ENCODE peak calls at places on chromosome 12, in four cellular contexts. J, M, Q and A are unnamed samples.

GRCh38 chr12:96015672-96016071 is 19.5 kb upstream of the HAL start:
- DNase-seq in J (peak), M (no peak), Q (no peak), A (peak)

GRCh38 chr12:34404377-34405285 is 382.3 kb downstream of the ALG10 start:
- DNase-seq in J (no peak), M (no peak), Q (no peak), A (no peak)

GRCh38 chr12:98126637-98127335 is 388.6 kb upstream of the TMPO start:
- DNase-seq in J (no peak), M (no peak), Q (peak), A (no peak)

GRCh38 chr12:13465641-13466040 is 269.1 kb downstream of the EMP1 start:
- DNase-seq in J (no peak), M (no peak), Q (no peak), A (no peak)

GRCh38 chr12:20270557-20270956 is 97.8 kb upstream of the PDE3A start:
- DNase-seq in J (no peak), M (no peak), Q (no peak), A (no peak)

GRCh38 chr12:24244801-24245200 is 295.3 kb upstream of the SOX5 start:
- DNase-seq in J (no peak), M (no peak), Q (no peak), A (no peak)

GRCh38 chr12:132021031-132021871 is 71.5 kb downstream of the EP400 start:
- DNase-seq in J (no peak), M (no peak), Q (no peak), A (no peak)

GRCh38 chr12:15590180-15590826 is 198.9 kb downstream of the EPS8 start:
- DNase-seq in J (peak), M (peak), Q (peak), A (peak)

GRCh38 chr12:34526946-34527345 is 504.6 kb downstream of the ALG10 start:
- DNase-seq in J (no peak), M (no peak), Q (no peak), A (no peak)

GRCh38 chr12:85920324-85920947 is 46.3 kb downstream of the NTS start:
- DNase-seq in J (peak), M (no peak), Q (peak), A (no peak)

GRCh38 chr12:129887047-129887568 is 16.7 kb downstream of the TMEM132D start:
- DNase-seq in J (no peak), M (no peak), Q (no peak), A (no peak)

GRCh38 chr12:88579941-88580871 is at the start of gene KITLG:
- DNase-seq in J (peak), M (no peak), Q (peak), A (peak)

GRCh38 chr12:19003110-19003509 is 126.4 kb upstream of the PLEKHA5 start:
- DNase-seq in J (no peak), M (no peak), Q (no peak), A (no peak)

GRCh38 chr12:65465766-65466547 is 187.5 kb downstream of the MSRB3 start:
- DNase-seq in J (no peak), M (no peak), Q (no peak), A (no peak)

GRCh38 chr12:9742665-9743064 is 9.8 kb upstream of the CLECL1 start:
- DNase-seq in J (no peak), M (no peak), Q (no peak), A (no peak)

GRCh38 chr12:132501189-132501940 is 11.4 kb downstream of the FBRSL1 start:
- DNase-seq in J (peak), M (no peak), Q (no peak), A (no peak)

GRCh38 chr12:123142948-123143752 is 7.7 kb downstream of the PITPNM2 start:
- DNase-seq in J (peak), M (no peak), Q (peak), A (no peak)

GRCh38 chr12:3542156-3542555 is 51.2 kb downstream of the PRMT8 start:
- DNase-seq in J (no peak), M (no peak), Q (no peak), A (no peak)

GRCh38 chr12:49349266-49349665 is 2.6 kb downstream of the DNAJC22 start:
- DNase-seq in J (no peak), M (no peak), Q (no peak), A (no peak)

GRCh38 chr12:128685903-128686475 is 137.8 kb downstream of the SLC15A4 start:
- DNase-seq in J (no peak), M (no peak), Q (no peak), A (no peak)

GRCh38 chr12:62205348-62205747 is 54.9 kb upstream of the USP15 start:
- DNase-seq in J (no peak), M (no peak), Q (peak), A (no peak)

GRCh38 chr12:68868043-68868790 is 60.2 kb downstream of the MDM2 start:
- DNase-seq in J (no peak), M (no peak), Q (no peak), A (no peak)

GRCh38 chr12:109962388-109962787 is 33.8 kb downstream of the GIT2 start:
- DNase-seq in J (no peak), M (no peak), Q (no peak), A (no peak)

GRCh38 chr12:14417717-14418116 is 52.2 kb downstream of the ATF7IP start:
- DNase-seq in J (peak), M (no peak), Q (peak), A (peak)

GRCh38 chr12:62854024-62854423 is 80.9 kb downstream of the PPM1H start:
- DNase-seq in J (no peak), M (no peak), Q (no peak), A (no peak)

GRCh38 chr12:109578330-109578927 is 4.8 kb downstream of the MVK start:
- DNase-seq in J (no peak), M (no peak), Q (no peak), A (no peak)

GRCh38 chr12:109541412-109541725 is 31.9 kb downstream of the MMAB start:
- DNase-seq in J (no peak), M (no peak), Q (no peak), A (no peak)

GRCh38 chr12:27651201-27651600 is 45.0 kb upstream of the REP15 start:
- DNase-seq in J (no peak), M (no peak), Q (no peak), A (no peak)

GRCh38 chr12:43969882-43970281 is 134.0 kb downstream of the TMEM117 start:
- DNase-seq in J (no peak), M (no peak), Q (no peak), A (no peak)

GRCh38 chr12:38998887-38999482 is 93.6 kb upstream of the CPNE8 start:
- DNase-seq in J (no peak), M (no peak), Q (no peak), A (no peak)

GRCh38 chr12:128467882-128468281 is 200.9 kb downstream of the TMEM132C start:
- DNase-seq in J (no peak), M (no peak), Q (no peak), A (no peak)

GRCh38 chr12:71958993-71959588 is 20.4 kb downstream of the TPH2 start:
- DNase-seq in J (no peak), M (no peak), Q (no peak), A (no peak)

GRCh38 chr12:51922762-51923505 is 15.6 kb downstream of the ACVRL1 start:
- DNase-seq in J (no peak), M (peak), Q (no peak), A (no peak)

GRCh38 chr12:70920891-70921290 is 353 bp upstream of the PTPRR start:
- DNase-seq in J (no peak), M (no peak), Q (no peak), A (peak)

GRCh38 chr12:56484566-56484965 is 3.4 kb downstream of the GLS2 start:
- DNase-seq in J (no peak), M (no peak), Q (no peak), A (no peak)

GRCh38 chr12:52757449-52758176 is 19.5 kb downstream of the KRT76 start:
- DNase-seq in J (no peak), M (no peak), Q (no peak), A (no peak)

GRCh38 chr12:118307069-118307954 is 65.4 kb downstream of the TAOK3 start:
- DNase-seq in J (no peak), M (peak), Q (no peak), A (no peak)

GRCh38 chr12:38983117-38983571 is 77.8 kb upstream of the CPNE8 start:
- DNase-seq in J (no peak), M (no peak), Q (peak), A (no peak)

DNA sequence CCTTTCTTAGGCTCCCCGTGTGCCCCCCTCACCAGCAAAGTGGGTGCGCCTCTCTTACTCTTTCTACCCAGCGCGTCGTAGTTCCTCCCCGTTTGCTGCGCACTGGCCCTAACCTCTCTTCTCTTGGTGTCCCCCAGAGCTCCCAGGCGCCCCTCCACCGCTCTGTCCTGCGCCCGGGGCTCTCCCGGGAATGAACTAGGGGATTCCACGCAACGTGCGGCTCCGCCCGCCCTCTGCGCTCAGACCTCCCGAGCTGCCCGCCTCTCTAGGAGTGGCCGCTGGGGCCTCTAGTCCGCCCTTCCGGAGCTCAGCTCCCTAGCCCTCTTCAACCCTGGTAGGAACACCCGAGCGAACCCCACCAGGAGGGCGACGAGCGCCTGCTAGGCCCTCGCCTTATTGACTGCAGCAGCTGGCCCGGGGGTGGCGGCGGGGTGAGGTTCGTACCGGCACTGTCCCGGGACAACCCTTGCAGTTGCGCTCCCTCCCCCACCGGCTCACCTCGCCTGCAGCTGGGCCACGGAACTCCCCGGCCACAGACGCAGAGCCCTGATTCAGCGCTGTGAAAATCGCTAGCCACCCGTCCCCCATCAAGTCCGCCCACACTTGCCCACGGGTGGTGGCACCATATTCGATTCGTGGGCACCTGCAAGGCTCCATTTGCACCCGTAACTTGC is 1.3 kb downstream of the TMEM233 start:
- DNase-seq in J (no peak), M (no peak), Q (no peak), A (peak)
- TF ChIP-seq NR2C2 in J (no peak), M (no peak), Q (no peak), A (no peak)

GRCh38 chr12:26636710-26637328 is 196.2 kb downstream of the ITPR2 start:
- DNase-seq in J (no peak), M (no peak), Q (peak), A (no peak)
- TF ChIP-seq NR2C2 in J (no peak), M (no peak), Q (no peak), A (no peak)

DNA sequence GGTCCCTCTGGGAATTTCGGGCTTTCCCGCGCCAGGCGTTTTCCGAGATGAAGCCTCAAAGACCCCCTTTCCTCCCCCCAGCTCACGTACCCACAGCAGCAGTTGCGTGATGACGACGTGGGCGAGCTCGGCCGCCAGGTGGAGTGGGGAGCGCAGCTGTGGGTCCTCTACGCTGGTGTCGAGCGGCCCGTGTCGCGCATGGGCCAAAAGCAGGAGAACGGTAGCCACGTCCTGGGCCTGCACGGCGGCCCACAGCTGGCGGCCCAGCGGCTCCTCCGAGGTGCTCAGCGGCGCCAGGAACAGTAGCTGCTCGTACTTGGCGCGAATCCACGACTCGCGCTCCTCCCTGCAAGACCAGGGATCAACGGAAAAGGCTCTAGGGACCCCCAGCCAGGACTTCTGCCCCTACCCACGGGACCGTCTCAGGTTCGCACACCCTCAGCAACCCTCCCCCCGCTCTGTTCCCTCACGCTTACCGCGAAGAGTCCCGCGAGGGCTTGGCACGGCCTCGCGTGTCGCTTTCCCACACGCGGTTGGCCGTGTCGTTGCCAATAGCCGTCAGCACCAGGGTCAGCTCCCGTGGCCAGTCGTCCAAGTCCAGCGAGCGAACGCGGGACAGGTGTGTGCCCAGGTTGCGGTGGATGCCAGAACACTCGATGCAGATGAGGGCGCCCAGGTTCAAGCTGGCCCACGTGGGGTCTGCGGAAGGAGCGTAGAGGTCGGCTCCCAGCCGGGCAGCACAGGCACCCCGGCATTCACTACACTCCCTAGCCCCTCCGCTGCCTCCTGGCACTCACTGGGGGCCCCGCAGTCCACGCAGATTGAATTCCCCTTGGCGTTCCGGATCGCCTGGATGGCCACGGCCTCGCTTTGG is 11.4 kb downstream of the AGAP2 start:
- DNase-seq in J (no peak), M (no peak), Q (no peak), A (peak)
- TF ChIP-seq NR2C2 in J (no peak), M (no peak), Q (no peak), A (no peak)

DNA sequence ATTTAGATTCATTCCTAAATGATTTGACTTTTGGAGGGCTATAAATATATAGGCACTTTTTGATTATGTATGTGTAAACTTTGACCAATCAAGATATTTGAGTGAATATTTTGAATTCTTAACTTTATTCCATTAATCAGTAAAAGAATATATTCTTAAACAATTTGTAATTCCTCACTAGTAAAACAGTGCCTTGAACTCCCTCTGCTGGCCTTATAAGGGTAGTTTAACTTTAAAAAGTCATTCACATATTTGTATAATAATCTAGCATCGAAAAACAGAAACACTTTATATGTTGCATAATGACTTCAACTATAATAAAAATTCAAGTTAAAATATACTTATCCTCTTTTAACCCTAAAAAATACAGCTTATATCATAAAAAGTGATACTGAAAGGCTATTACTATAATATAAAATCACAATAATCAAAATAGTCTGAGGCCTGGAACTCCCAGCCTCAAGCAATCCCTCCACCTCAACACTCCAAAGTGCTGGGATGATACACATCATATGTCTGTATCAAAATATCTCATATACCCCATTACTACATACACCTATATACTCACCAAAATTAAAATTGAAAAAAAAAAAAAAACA is 31.2 kb downstream of the CCDC59 start:
- DNase-seq in J (peak), M (no peak), Q (peak), A (no peak)
- TF ChIP-seq NR2C2 in J (no peak), M (no peak), Q (no peak), A (no peak)

GRCh38 chr12:42589465-42590323 is at the start of gene PRICKLE1:
- DNase-seq in J (peak), M (no peak), Q (no peak), A (peak)
- TF ChIP-seq NR2C2 in J (no peak), M (no peak), Q (no peak), A (no peak)

DNA sequence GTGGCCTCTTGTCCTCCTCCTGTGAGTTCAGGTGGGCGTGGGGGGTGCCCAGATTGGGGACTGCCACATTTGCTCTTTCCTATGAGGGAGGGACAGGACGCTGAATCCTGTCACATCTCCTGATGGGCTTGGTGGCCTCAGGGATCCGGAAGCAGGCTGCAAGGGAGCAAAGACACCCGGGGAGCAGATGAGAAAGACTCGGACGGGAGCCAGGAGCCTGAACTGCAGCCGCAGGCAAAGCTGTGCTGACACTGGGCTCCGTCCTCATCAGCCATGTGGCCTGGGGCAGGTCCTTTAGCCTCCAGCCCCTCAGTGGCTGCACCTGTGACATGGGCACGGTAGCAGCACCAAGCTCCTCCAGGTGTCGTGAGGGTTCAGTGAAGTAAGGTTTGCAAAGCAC is 40.8 kb upstream of the RFLNA start:
- DNase-seq in J (no peak), M (no peak), Q (no peak), A (no peak)
- TF ChIP-seq NR2C2 in J (no peak), M (no peak), Q (no peak), A (no peak)

GRCh38 chr12:54376596-54377468 is 7.7 kb downstream of the ZNF385A start:
- DNase-seq in J (peak), M (no peak), Q (no peak), A (no peak)

GRCh38 chr12:54381136-54381535 is 3.4 kb downstream of the ZNF385A start:
- DNase-seq in J (no peak), M (no peak), Q (no peak), A (no peak)

GRCh38 chr12:54379401-54380201 is 4.9 kb downstream of the ZNF385A start:
- DNase-seq in J (peak), M (no peak), Q (peak), A (peak)

GRCh38 chr12:54377797-54378515 is 6.6 kb downstream of the ZNF385A start:
- DNase-seq in J (no peak), M (no peak), Q (no peak), A (no peak)

GRCh38 chr12:54378791-54379400 is 5.6 kb downstream of the ZNF385A start:
- DNase-seq in J (peak), M (no peak), Q (peak), A (peak)
- TF ChIP-seq NR2C2 in J (no peak), M (no peak), Q (no peak), A (no peak)

GRCh38 chr12:1795785-1796514 is 24.4 kb upstream of the LRTM2 start:
- DNase-seq in J (peak), M (peak), Q (peak), A (peak)
- TF ChIP-seq NR2C2 in J (no peak), M (no peak), Q (peak), A (no peak)

GRCh38 chr12:94616217-94616729 is 34.1 kb downstream of the TMCC3 start:
- DNase-seq in J (peak), M (no peak), Q (no peak), A (no peak)
- TF ChIP-seq NR2C2 in J (no peak), M (no peak), Q (no peak), A (no peak)